ENCODE peak calls at places on chromosome 10, in six cellular contexts. L, W, C, U, N and X are unnamed samples.

GRCh38 chr10:43229208-43230061 is 37.4 kb downstream of the RASGEF1A start:
- DNase-seq in U (peak; percentile 88), W (peak; percentile 51), C (no peak), N (no peak), L (peak; percentile 22), X (no peak)

GRCh38 chr10:117132751-117133231 is 5.3 kb downstream of the VAX1 start:
- DNase-seq in C (no peak), W (no peak), N (no peak), L (no peak), U (no peak), X (no peak)

GRCh38 chr10:133079836-133080682 is 7.7 kb upstream of the ADGRA1 start:
- DNase-seq in L (no peak), W (no peak), C (no peak), U (no peak), N (no peak), X (no peak)

GRCh38 chr10:70380350-70381135 is 1.9 kb downstream of the LRRC20 start:
- DNase-seq in L (peak; percentile 40), U (no peak), N (no peak), W (no peak), C (no peak), X (no peak)

GRCh38 chr10:132478341-132479023 is 59.1 kb upstream of the INPP5A start:
- DNase-seq in L (no peak), N (no peak), W (peak; percentile 24), C (no peak), U (peak; percentile 58), X (no peak)

GRCh38 chr10:22849077-22849810 is 78.6 kb upstream of the ARMC3 start:
- DNase-seq in C (peak; percentile 38), L (peak; percentile 65), N (no peak), U (peak; percentile 81), W (peak; percentile 68), X (no peak)

GRCh38 chr10:105150486-105150885 is 509.4 kb downstream of the SORCS3 start:
- DNase-seq in L (no peak), N (no peak), U (no peak), C (peak; percentile 90), W (no peak), X (no peak)

GRCh38 chr10:47366056-47366631 is 17.9 kb downstream of the ZNF488 start:
- DNase-seq in C (no peak), U (no peak), N (no peak), W (peak; percentile 2), L (no peak), X (no peak)

GRCh38 chr10:88810196-88810961 is 7.8 kb downstream of the LIPM start:
- DNase-seq in W (no peak), L (no peak), C (peak; percentile 49), U (no peak), N (peak; percentile 72), X (peak; percentile 29)

GRCh38 chr10:131310054-131310903 is 1.2 kb downstream of the TCERG1L start:
- DNase-seq in W (no peak), C (no peak), U (no peak), L (no peak), N (no peak), X (no peak)

GRCh38 chr10:12194752-12195271 is 879 bp downstream of the NUDT5 start:
- DNase-seq in W (no peak), C (peak; percentile 12), L (peak; percentile 61), N (peak; percentile 31), U (peak; percentile 82), X (no peak)

GRCh38 chr10:71344916-71345557 is 26.0 kb downstream of the SLC29A3 start:
- DNase-seq in W (no peak), L (no peak), C (no peak), U (no peak), N (no peak), X (no peak)

GRCh38 chr10:132516771-132517725 is 20.5 kb upstream of the INPP5A start:
- DNase-seq in L (peak; percentile 94), N (peak; percentile 96), C (peak; percentile 93), U (peak; percentile 83), W (peak; percentile 85), X (peak; percentile 95)

GRCh38 chr10:68900427-68901105 is 549 bp upstream of the DDX50 start:
- DNase-seq in U (peak; percentile 94), C (peak; percentile 79), N (peak; percentile 69), W (no peak), L (peak; percentile 77), X (peak; percentile 32)

GRCh38 chr10:130352291-130352645 is 216.1 kb downstream of the GLRX3 start:
- DNase-seq in L (no peak), N (no peak), W (no peak), C (no peak), U (no peak), X (no peak)

GRCh38 chr10:35421553-35422178 is 85.4 kb downstream of the CCNY start:
- DNase-seq in N (peak; percentile 94), L (no peak), W (no peak), U (no peak), C (peak; percentile 91), X (peak; percentile 72)

GRCh38 chr10:130998642-130999041 is 312.9 kb downstream of the TCERG1L start:
- DNase-seq in U (peak; percentile 46), W (no peak), L (no peak), C (no peak), N (no peak), X (no peak)

GRCh38 chr10:49106451-49106850 is 8.9 kb downstream of the VSTM4 start:
- DNase-seq in L (no peak), W (no peak), N (no peak), C (no peak), U (no peak), X (no peak)

GRCh38 chr10:133242611-133243356 is 5.1 kb downstream of the VENTX start:
- DNase-seq in L (no peak), N (peak; percentile 56), C (no peak), U (no peak), W (no peak), X (no peak)

GRCh38 chr10:73858013-73858708 is 16.2 kb downstream of the CAMK2G start:
- DNase-seq in L (no peak), U (no peak), W (no peak), C (no peak), N (no peak), X (no peak)

GRCh38 chr10:33129181-33129928 is 171.3 kb upstream of the ITGB1 start:
- DNase-seq in L (peak; percentile 56), W (no peak), U (no peak), N (peak; percentile 95), C (peak; percentile 99), X (peak; percentile 90)

GRCh38 chr10:50853557-50853956 is 31.9 kb downstream of the A1CF start:
- DNase-seq in C (no peak), L (no peak), U (no peak), N (no peak), W (no peak), X (no peak)

GRCh38 chr10:49613882-49614241 is at the start of gene CHAT:
- DNase-seq in C (no peak), W (peak; percentile 34), U (peak; percentile 47), N (no peak), L (no peak), X (no peak)

GRCh38 chr10:17183110-17183509 is 18.4 kb downstream of the TRDMT1 start:
- DNase-seq in C (no peak), U (no peak), W (no peak), N (no peak), L (no peak), X (no peak)
- TF ChIP-seq CTCF in C (peak; percentile 4), U (no peak), W (no peak), N (peak; percentile 23), L (no peak), X (peak; percentile 15)

GRCh38 chr10:95605163-95605562 is 44.0 kb upstream of the SORBS1 start:
- DNase-seq in U (no peak), L (no peak), N (no peak), W (no peak), C (no peak), X (no peak)
- H3K4me3 ChIP-seq in U (no peak overlapping the region), L (no peak overlapping the region), N (no peak overlapping the region), W (no peak overlapping the region), C (no peak overlapping the region), X (no peak overlapping the region)

DNA sequence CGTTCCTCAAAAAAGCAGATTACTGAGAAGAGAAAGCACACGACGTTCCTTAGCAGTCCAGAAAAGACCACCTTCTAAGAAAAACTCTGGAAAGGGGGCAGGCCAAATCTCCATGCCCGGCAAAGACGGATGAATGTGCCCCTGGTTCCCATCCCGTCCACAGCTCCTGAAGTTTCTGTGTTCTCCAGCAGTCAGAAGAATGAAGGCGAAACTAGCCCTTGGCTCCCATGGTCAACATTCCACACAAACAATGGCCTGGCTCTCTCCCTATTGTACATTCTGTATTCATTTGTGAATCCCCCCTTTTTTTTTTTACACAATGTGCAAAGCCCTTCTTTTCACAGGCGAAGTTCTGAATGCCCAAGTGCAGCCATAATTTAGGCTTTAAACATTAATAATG is 5.3 kb downstream of the CTBP2 start:
- DNase-seq in U (no peak), N (no peak), C (peak; percentile 39), W (peak; percentile 55), L (no peak), X (no peak)
- H3K36me3 ChIP-seq in U (no peaks in the 10 kb centered on the region), N (peaks cover 10% of the 10 kb centered on the region), C (no peaks in the 10 kb centered on the region), W (no peaks in the 10 kb centered on the region), L (no peaks in the 10 kb centered on the region), X (peaks cover 7% of the 10 kb centered on the region)

GRCh38 chr10:97886264-97886663 is 36.6 kb downstream of the GOLGA7B start:
- DNase-seq in N (no peak), C (no peak), W (no peak), U (peak; percentile 44), L (no peak), X (no peak)

GRCh38 chr10:97889461-97890265 is 40.0 kb downstream of the GOLGA7B start:
- DNase-seq in N (peak; percentile 28), L (no peak), U (peak; percentile 66), C (peak; percentile 63), W (no peak), X (no peak)

GRCh38 chr10:97888134-97888533 is 38.5 kb downstream of the GOLGA7B start:
- DNase-seq in U (no peak), N (no peak), W (no peak), L (no peak), C (no peak), X (no peak)

GRCh38 chr10:97887399-97887798 is 37.8 kb downstream of the GOLGA7B start:
- DNase-seq in N (no peak), W (no peak), L (no peak), U (peak; percentile 58), C (no peak), X (no peak)

DNA sequence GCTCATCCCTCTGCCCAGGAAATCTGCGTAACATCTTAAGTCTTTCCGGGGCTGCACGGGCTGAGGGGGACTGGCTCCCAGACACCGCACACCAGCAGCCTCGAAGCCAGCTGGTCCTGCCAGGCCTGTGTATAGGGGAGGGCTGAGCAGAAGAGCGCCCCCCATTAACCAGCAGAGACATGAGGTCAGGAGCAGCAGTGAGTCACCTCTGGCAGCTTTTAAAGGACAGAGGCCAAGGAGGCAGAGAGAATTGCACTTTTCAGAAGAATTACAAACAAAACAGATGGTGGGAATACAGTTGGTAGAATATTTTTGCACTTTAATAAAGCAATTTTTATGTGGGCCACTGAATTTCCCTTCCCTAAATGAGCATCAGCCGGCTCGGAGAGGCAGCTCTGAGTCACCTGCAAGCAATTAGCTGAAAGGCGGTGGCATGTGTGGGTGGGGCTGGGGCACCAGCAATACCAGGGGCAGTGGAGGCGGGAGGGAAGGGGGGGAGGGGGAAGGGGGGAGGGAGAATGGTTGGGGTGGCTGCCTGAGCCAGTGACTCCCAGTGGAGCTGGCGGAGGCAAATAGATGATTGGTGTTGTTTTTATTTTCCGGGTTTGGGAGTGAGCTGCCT is 39.1 kb downstream of the GOLGA7B start:
- DNase-seq in L (no peak), C (peak; percentile 55), W (no peak), N (peak; percentile 7), U (peak; percentile 37), X (no peak)
- TF ChIP-seq CTCF in L (no peak), C (no peak), W (no peak), N (no peak), U (no peak), X (peak; percentile 23)

GRCh38 chr10:79047875-79048638 is 20.7 kb upstream of the ZMIZ1 start:
- DNase-seq in W (peak; percentile 51), C (no peak), U (peak; percentile 87), L (peak; percentile 25), N (no peak), X (no peak)
- H3K4me3 ChIP-seq in W (no peak overlapping the region), C (no peak overlapping the region), U (no peak overlapping the region), L (no peak overlapping the region), N (no peak overlapping the region), X (no peak overlapping the region)